ENCODE peak calls at places on chromosome 3, in five cellular contexts. V is pancreas, Q is epithelial cell of esophagus, Z is GM23338, H is NB4. P is an unnamed sample.

GRCh38 chr3:120350431-120350941 is 1.3 kb upstream of the LRRC58 start:
- DNase-seq in H (peak; percentile 46), Z (peak; percentile 10), Q (peak; percentile 57), V (no peak), P (peak; percentile 77)

GRCh38 chr3:132549890-132550578 is 47.0 kb upstream of the ACKR4 start:
- DNase-seq in Q (peak; percentile 45), Z (no peak), V (no peak), H (peak; percentile 5), P (peak; percentile 84)

GRCh38 chr3:140834266-140835037 is 107.2 kb upstream of the SLC25A36 start:
- DNase-seq in Q (peak; percentile 33), H (no peak), V (no peak), Z (no peak), P (peak; percentile 4)

GRCh38 chr3:146431240-146431639 is 38.1 kb downstream of the PLSCR2 start:
- DNase-seq in V (no peak), H (no peak), Q (no peak), Z (no peak), P (no peak)

GRCh38 chr3:153443961-153444360 is 281.9 kb downstream of the RAP2B start:
- DNase-seq in H (peak; percentile 25), Z (peak; percentile 51), V (no peak), Q (peak; percentile 7), P (no peak)

GRCh38 chr3:120678331-120678845 is 3.7 kb downstream of the HGD start:
- DNase-seq in H (peak; percentile 91), Q (peak; percentile 76), Z (peak; percentile 51), V (peak; percentile 87), P (peak; percentile 78)

GRCh38 chr3:147422934-147423599 is 13.9 kb downstream of the ZIC1 start:
- DNase-seq in V (no peak), H (no peak), Q (no peak), Z (peak; percentile 70), P (peak; percentile 85)

GRCh38 chr3:141448606-141449216 is 38.1 kb upstream of the RASA2 start:
- DNase-seq in Z (no peak), H (no peak), Q (no peak), V (no peak), P (peak; percentile 55)

GRCh38 chr3:120681018-120681417 is 1.0 kb downstream of the HGD start:
- DNase-seq in H (no peak), V (no peak), Z (no peak), Q (no peak), P (no peak)

GRCh38 chr3:31384117-31384516 is 148.6 kb upstream of the STT3B start:
- DNase-seq in H (no peak), Z (no peak), V (no peak), Q (no peak), P (peak; percentile 38)

GRCh38 chr3:143168518-143169192 is 49.1 kb downstream of the CHST2 start:
- DNase-seq in H (peak; percentile 90), V (no peak), Z (no peak), Q (peak; percentile 44), P (no peak)

GRCh38 chr3:155154255-155154654 is 74.1 kb downstream of the MME start:
- DNase-seq in Q (no peak), H (no peak), Z (no peak), V (no peak), P (peak; percentile 53)

GRCh38 chr3:177770821-177771220 is 573.5 kb upstream of the TBL1XR1 start:
- DNase-seq in Q (peak; percentile 56), H (no peak), Z (no peak), V (no peak), P (peak; percentile 55)

GRCh38 chr3:170448530-170449110 is 30.0 kb downstream of the CLDN11 start:
- DNase-seq in H (no peak), V (no peak), Z (no peak), Q (no peak), P (no peak)

GRCh38 chr3:168091961-168092360 is 3.8 kb downstream of the GOLIM4 start:
- DNase-seq in V (no peak), H (no peak), Z (no peak), Q (no peak), P (no peak)

GRCh38 chr3:195893121-195893449 is 15.3 kb downstream of the TNK2 start:
- DNase-seq in Z (no peak), V (peak; percentile 59), H (no peak), Q (no peak), P (no peak)
- H3K4me3 ChIP-seq in Z (no peak overlapping the region), V (no peak overlapping the region), H (no peak overlapping the region), Q (no peak overlapping the region), P (no peak overlapping the region)

DNA sequence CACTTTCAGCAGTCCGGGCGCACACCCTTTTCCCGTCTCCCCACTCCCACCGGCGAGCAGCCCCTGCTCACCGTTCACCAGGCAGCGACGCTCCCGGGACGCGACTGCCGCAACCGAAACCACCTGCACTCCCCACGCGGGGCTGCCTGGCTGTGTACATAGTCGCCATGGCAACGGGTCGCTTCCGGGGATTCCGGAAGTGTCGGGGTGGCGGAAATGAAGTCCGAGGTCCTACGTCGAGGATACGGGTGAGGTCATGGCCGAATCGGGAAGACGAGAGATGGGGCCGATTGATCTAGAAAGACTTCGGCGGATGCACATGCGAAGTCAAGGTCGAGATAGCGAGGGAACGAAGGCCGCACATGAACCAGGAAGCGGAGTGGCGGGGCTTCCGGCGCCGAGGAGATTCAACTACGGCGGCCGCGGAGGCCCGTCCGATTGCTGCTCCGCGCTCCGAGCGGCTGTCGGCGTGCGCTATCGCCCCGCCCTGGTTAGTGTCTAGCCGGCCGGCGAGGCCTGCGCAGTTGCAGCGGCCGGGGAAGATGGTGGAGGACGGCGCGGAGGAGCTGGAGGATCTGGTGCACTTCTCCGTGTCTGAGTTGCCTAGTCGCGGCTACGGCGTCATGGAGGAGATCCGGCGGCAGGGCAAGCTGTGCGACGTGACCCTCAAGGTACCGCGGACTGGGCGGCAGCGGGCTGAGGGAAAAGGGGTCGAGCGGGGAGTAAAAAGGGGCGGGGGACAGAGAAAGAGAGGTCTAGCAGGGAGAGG is at the start of the genes KIF9 and KLHL18:
- DNase-seq in Z (peak; percentile 96), Q (peak; percentile 95), H (peak; percentile 93), V (peak; percentile 94), P (peak; percentile 96)
- TF ChIP-seq CTCF in Z (no peak), Q (no peak), H (no peak), V (no peak), P (no peak)

GRCh38 chr3:99939834-99940233 is 122.2 kb downstream of the CMSS1 start:
- DNase-seq in Z (no peak), V (no peak), H (no peak), Q (no peak), P (no peak)
- H3K4me3 ChIP-seq in Z (no peak overlapping the region), V (no peak overlapping the region), H (no peak overlapping the region), Q (no peak overlapping the region), P (no peak overlapping the region)

DNA sequence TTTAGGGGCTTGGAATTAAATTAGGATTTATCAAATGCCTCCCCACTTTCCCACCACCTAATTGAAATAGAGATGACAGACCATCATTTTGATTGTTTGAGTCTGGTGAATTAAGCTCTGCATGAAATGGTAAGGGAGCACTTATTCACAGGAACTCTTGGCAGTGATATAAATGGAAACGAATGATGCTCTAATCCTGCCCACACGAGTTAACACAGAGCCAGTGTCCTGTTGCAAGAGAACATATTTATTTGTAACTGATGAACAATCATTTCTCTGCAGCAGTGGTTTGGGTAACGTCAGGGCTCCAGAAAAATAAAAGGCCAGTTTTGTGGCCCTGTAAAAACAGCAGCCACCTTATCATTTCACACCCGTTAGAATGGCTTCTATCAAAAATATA is 163.3 kb downstream of the FEZF2 start:
- DNase-seq in H (no peak), V (no peak), Z (no peak), Q (no peak), P (no peak)
- TF ChIP-seq CTCF in H (no peak), V (no peak), Z (no peak), Q (no peak), P (no peak)

GRCh38 chr3:194313642-194314430 is 37.3 kb downstream of the CPN2 start:
- DNase-seq in V (no peak), Z (peak; percentile 64), Q (no peak), H (peak; percentile 27), P (no peak)
- H3K4me3 ChIP-seq in V (no peak overlapping the region), Z (no peak overlapping the region), Q (no peak overlapping the region), H (no peak overlapping the region), P (no peak overlapping the region)

GRCh38 chr3:109023656-109024254 is 70.1 kb upstream of the GUCA1C start:
- DNase-seq in Z (peak; percentile 68), Q (peak; percentile 62), H (peak; percentile 44), V (peak; percentile 12), P (peak; percentile 56)
- TF ChIP-seq CTCF in Z (peak; percentile 81), Q (peak; percentile 81), H (peak; percentile 55), V (peak; percentile 69), P (peak; percentile 73)

DNA sequence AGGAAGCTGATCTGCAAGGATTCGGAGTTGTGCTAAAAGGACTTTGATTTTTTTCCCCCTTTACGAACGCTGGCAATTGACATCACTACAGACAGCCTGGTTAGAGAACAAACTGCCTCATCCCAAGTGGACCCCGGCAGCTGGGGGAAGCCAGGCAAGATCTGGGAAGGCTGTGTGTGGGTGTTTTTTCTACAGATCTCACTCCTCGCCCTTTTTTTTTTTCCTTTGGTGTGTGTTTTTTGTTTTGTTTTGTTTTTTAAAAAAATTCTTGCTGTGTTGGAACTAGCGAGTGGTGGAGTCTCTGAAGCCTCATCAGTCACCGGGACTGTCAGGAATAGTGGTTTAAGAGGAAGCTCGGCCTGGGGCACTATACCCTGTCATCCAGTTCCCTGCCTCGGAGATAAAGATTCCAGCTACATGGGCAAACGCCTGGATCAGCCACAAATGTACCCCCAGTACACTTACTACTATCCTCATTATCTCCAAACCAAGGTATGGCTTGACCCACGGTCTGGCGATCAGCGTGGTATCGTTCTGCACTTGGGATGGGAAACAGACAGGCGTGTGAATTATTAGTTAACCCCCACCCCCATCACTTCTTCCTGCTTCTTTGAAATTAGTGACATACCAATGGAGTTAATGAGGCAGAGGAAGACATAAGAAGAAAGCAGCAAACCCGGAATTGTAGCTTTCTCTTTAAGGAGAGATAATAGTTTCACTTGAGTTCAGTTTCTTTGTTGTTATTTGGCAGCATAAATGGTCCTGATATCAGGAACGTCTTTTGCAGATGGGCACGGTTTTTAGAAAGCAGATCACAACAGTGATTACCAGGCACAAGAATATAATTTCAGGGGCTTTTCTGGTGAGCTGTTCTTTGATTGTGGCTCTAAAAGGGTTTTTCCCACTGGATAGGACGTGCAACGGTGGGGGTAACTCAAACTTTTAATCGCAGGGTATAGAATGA is 676 bp downstream of the RBMS3 start:
- DNase-seq in Q (peak; percentile 74), H (no peak), Z (no peak), V (no peak), P (peak; percentile 73)
- H3K4me3 ChIP-seq in Q (peak overlapping the region; percentile 72), H (no peak overlapping the region), Z (peak overlapping the region; percentile 51), V (peak overlapping the region; percentile 20), P (peak overlapping the region; percentile 82)

DNA sequence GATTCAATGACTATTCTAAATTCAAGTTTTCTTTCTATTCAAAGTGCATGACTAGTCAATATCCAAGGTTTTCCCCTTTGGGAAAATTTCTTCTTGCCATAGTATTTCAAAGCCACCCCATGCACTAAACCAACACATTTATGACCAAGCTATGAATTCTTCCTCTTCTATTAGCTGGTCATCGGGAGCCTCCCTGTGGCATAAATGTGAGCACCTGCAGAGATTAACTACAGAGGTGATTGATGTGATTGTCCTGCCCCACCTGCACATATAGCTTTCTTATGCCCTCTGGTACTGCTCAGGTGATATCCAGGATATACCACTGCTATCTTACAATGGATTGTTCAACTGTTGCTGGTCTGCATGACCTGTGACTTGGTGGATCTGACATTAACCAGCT is 694.9 kb downstream of the ZBBX start:
- DNase-seq in Z (no peak), H (no peak), Q (peak; percentile 18), V (no peak), P (no peak)
- TF ChIP-seq CTCF in Z (peak; percentile 18), H (no peak), Q (peak; percentile 26), V (no peak), P (no peak)

GRCh38 chr3:106206165-106206564 is 337.4 kb upstream of the CBLB start:
- DNase-seq in H (no peak), Z (peak; percentile 47), Q (peak; percentile 55), V (no peak), P (peak; percentile 46)
- H3K4me3 ChIP-seq in H (no peak overlapping the region), Z (no peak overlapping the region), Q (no peak overlapping the region), V (no peak overlapping the region), P (no peak overlapping the region)